ENCODE peak calls at places on chromosomes 12 and 14, in nine cellular contexts. One of them, this sample, is unnamed.

GRCh38 chr12:23055004-23055403 is 430.0 kb downstream of the ETNK1 start:
- DNase-seq in cardiac fibroblast: peak
- DNase-seq in GM13977: no peak
- DNase-seq in NCI-H1436: peak
- DNase-seq in activated CD8-positive, alpha-beta T cell treated with anti-CD3 and anti-CD28 coated beads for 36 hours: peak
- DNase-seq in C1 segment of cervical spinal cord: no peak
- DNase-seq in CD4-positive, alpha-beta T cell: no peak
- DNase-seq in NCI-H1417 treated with DMSO at 0.1 percent for 48 hours: no peak
- DNase-seq in NCI-H2107: no peak
- DNase-seq in this sample: no peak

GRCh38 chr14:68552597-68552996 is 240.3 kb downstream of the ZFP36L1 start:
- DNase-seq in NCI-H1417 treated with DMSO at 0.1 percent for 48 hours: no peak
- DNase-seq in NCI-H2107: no peak
- DNase-seq in CD4-positive, alpha-beta T cell: no peak
- DNase-seq in NCI-H1436: no peak
- DNase-seq in GM13977: no peak
- DNase-seq in C1 segment of cervical spinal cord: no peak
- DNase-seq in cardiac fibroblast: peak
- DNase-seq in activated CD8-positive, alpha-beta T cell treated with anti-CD3 and anti-CD28 coated beads for 36 hours: no peak
- DNase-seq in this sample: no peak

GRCh38 chr12:64526859-64527258 is 74.9 kb downstream of the TBK1 start:
- DNase-seq in NCI-H2107: no peak
- DNase-seq in cardiac fibroblast: no peak
- DNase-seq in CD4-positive, alpha-beta T cell: no peak
- DNase-seq in activated CD8-positive, alpha-beta T cell treated with anti-CD3 and anti-CD28 coated beads for 36 hours: no peak
- DNase-seq in NCI-H1417 treated with DMSO at 0.1 percent for 48 hours: no peak
- DNase-seq in C1 segment of cervical spinal cord: no peak
- DNase-seq in GM13977: no peak
- DNase-seq in NCI-H1436: no peak
- DNase-seq in this sample: no peak

GRCh38 chr14:90624228-90624627 is 192.0 kb downstream of the TTC7B start:
- DNase-seq in GM13977: no peak
- DNase-seq in C1 segment of cervical spinal cord: no peak
- DNase-seq in NCI-H1436: no peak
- DNase-seq in activated CD8-positive, alpha-beta T cell treated with anti-CD3 and anti-CD28 coated beads for 36 hours: no peak
- DNase-seq in NCI-H2107: no peak
- DNase-seq in cardiac fibroblast: no peak
- DNase-seq in CD4-positive, alpha-beta T cell: no peak
- DNase-seq in NCI-H1417 treated with DMSO at 0.1 percent for 48 hours: no peak
- DNase-seq in this sample: no peak

GRCh38 chr14:104467641-104468040 is 111.9 kb upstream of the C14orf180 start:
- DNase-seq in activated CD8-positive, alpha-beta T cell treated with anti-CD3 and anti-CD28 coated beads for 36 hours: no peak
- DNase-seq in CD4-positive, alpha-beta T cell: no peak
- DNase-seq in NCI-H1417 treated with DMSO at 0.1 percent for 48 hours: no peak
- DNase-seq in NCI-H2107: no peak
- DNase-seq in GM13977: no peak
- DNase-seq in cardiac fibroblast: no peak
- DNase-seq in NCI-H1436: no peak
- DNase-seq in C1 segment of cervical spinal cord: no peak
- DNase-seq in this sample: no peak

GRCh38 chr14:96507723-96508122 is 5.5 kb downstream of the PAPOLA start:
- DNase-seq in NCI-H1417 treated with DMSO at 0.1 percent for 48 hours: no peak
- DNase-seq in activated CD8-positive, alpha-beta T cell treated with anti-CD3 and anti-CD28 coated beads for 36 hours: no peak
- DNase-seq in cardiac fibroblast: no peak
- DNase-seq in C1 segment of cervical spinal cord: no peak
- DNase-seq in NCI-H1436: no peak
- DNase-seq in NCI-H2107: no peak
- DNase-seq in CD4-positive, alpha-beta T cell: no peak
- DNase-seq in GM13977: no peak
- DNase-seq in this sample: no peak

GRCh38 chr14:104746951-104747481 is 5.9 kb upstream of the SIVA1 start:
- DNase-seq in activated CD8-positive, alpha-beta T cell treated with anti-CD3 and anti-CD28 coated beads for 36 hours: no peak
- DNase-seq in NCI-H1436: no peak
- DNase-seq in GM13977: no peak
- DNase-seq in CD4-positive, alpha-beta T cell: no peak
- DNase-seq in NCI-H2107: no peak
- DNase-seq in cardiac fibroblast: no peak
- DNase-seq in NCI-H1417 treated with DMSO at 0.1 percent for 48 hours: peak
- DNase-seq in C1 segment of cervical spinal cord: no peak
- DNase-seq in this sample: no peak

GRCh38 chr12:103560604-103561101 is 26.4 kb upstream of the STAB2 start:
- DNase-seq in NCI-H2107: no peak
- DNase-seq in activated CD8-positive, alpha-beta T cell treated with anti-CD3 and anti-CD28 coated beads for 36 hours: no peak
- DNase-seq in C1 segment of cervical spinal cord: no peak
- DNase-seq in CD4-positive, alpha-beta T cell: no peak
- DNase-seq in NCI-H1417 treated with DMSO at 0.1 percent for 48 hours: no peak
- DNase-seq in NCI-H1436: no peak
- DNase-seq in GM13977: no peak
- DNase-seq in cardiac fibroblast: peak
- DNase-seq in this sample: no peak

GRCh38 chr12:59651230-59651920 is 55.5 kb downstream of the SLC16A7 start:
- DNase-seq in NCI-H1436: no peak
- DNase-seq in NCI-H2107: no peak
- DNase-seq in cardiac fibroblast: peak
- DNase-seq in C1 segment of cervical spinal cord: no peak
- DNase-seq in activated CD8-positive, alpha-beta T cell treated with anti-CD3 and anti-CD28 coated beads for 36 hours: no peak
- DNase-seq in GM13977: no peak
- DNase-seq in CD4-positive, alpha-beta T cell: no peak
- DNase-seq in NCI-H1417 treated with DMSO at 0.1 percent for 48 hours: no peak
- DNase-seq in this sample: no peak

This sample was measured in NCI-H2029 treated with DMSO at 0.1 percent for 48 hours.